ENCODE peak calls at places on chromosomes 5 and 9, in four cellular contexts. One of them, this sample, is unnamed.

GRCh38 chr5:6436715-6437340 is 11.8 kb upstream of the UBE2QL1 start:
- DNase-seq in heart right ventricle: no peak
- DNase-seq in heart left ventricle: no peak
- DNase-seq in endodermal cell: no peak
- DNase-seq in this sample: no peak

GRCh38 chr9:127264462-127265040 is at the start of gene GARNL3:
- DNase-seq in endodermal cell: peak; percentile 55
- DNase-seq in heart right ventricle: no peak
- DNase-seq in heart left ventricle: no peak
- DNase-seq in this sample: no peak

GRCh38 chr5:37837101-37838032 is 2.5 kb downstream of the GDNF start:
- DNase-seq in heart right ventricle: peak; percentile 79
- DNase-seq in endodermal cell: peak; percentile 90
- DNase-seq in heart left ventricle: peak; percentile 77
- DNase-seq in this sample: peak; percentile 10

GRCh38 chr5:136200130-136200529 is 7.2 kb upstream of the SMIM32 start:
- DNase-seq in heart left ventricle: peak; percentile 2
- DNase-seq in heart right ventricle: no peak
- DNase-seq in endodermal cell: peak; percentile 26
- DNase-seq in this sample: peak; percentile 19

GRCh38 chr5:166165600-166165999 is 2125.8 kb upstream of the WWC1 start:
- DNase-seq in heart right ventricle: no peak
- DNase-seq in endodermal cell: peak; percentile 71
- DNase-seq in heart left ventricle: no peak
- DNase-seq in this sample: no peak

GRCh38 chr9:14992025-14992424 is 81.8 kb upstream of the FREM1 start:
- DNase-seq in endodermal cell: no peak
- DNase-seq in heart left ventricle: no peak
- DNase-seq in heart right ventricle: no peak
- DNase-seq in this sample: no peak

GRCh38 chr5:80282054-80282453 is 26.2 kb upstream of the SERINC5 start:
- DNase-seq in heart right ventricle: no peak
- DNase-seq in endodermal cell: no peak
- DNase-seq in heart left ventricle: no peak
- DNase-seq in this sample: no peak

GRCh38 chr5:10661401-10661800 is 97.5 kb downstream of the ANKRD33B start:
- DNase-seq in endodermal cell: no peak
- DNase-seq in heart right ventricle: no peak
- DNase-seq in heart left ventricle: no peak
- DNase-seq in this sample: no peak

GRCh38 chr9:124884376-124884775 is 22.4 kb downstream of the ARPC5L start:
- DNase-seq in heart left ventricle: no peak
- DNase-seq in heart right ventricle: no peak
- DNase-seq in endodermal cell: no peak
- DNase-seq in this sample: no peak

GRCh38 chr9:126719677-126720435 is 85.0 kb upstream of the ZBTB43 start:
- DNase-seq in heart left ventricle: peak; percentile 75
- DNase-seq in heart right ventricle: peak; percentile 72
- DNase-seq in endodermal cell: peak; percentile 96
- DNase-seq in this sample: peak; percentile 74

GRCh38 chr5:38645508-38645907 is 89.1 kb upstream of the LIFR start:
- DNase-seq in heart left ventricle: no peak
- DNase-seq in endodermal cell: no peak
- DNase-seq in heart right ventricle: peak; percentile 28
- DNase-seq in this sample: no peak

GRCh38 chr9:10605388-10605787 is 7.4 kb downstream of the PTPRD start:
- DNase-seq in endodermal cell: no peak
- DNase-seq in heart right ventricle: no peak
- DNase-seq in heart left ventricle: no peak
- DNase-seq in this sample: no peak

GRCh38 chr5:136726506-136726905 is 361.2 kb upstream of the TRPC7 start:
- DNase-seq in endodermal cell: no peak
- DNase-seq in heart left ventricle: no peak
- DNase-seq in heart right ventricle: no peak
- DNase-seq in this sample: no peak

GRCh38 chr9:4146293-4146692 is 153.6 kb downstream of the GLIS3 start:
- DNase-seq in heart right ventricle: no peak
- DNase-seq in heart left ventricle: no peak
- DNase-seq in endodermal cell: no peak
- DNase-seq in this sample: no peak

GRCh38 chr5:59485629-59486439 is 407.7 kb downstream of the PDE4D start:
- DNase-seq in heart right ventricle: no peak
- DNase-seq in heart left ventricle: no peak
- DNase-seq in endodermal cell: no peak
- DNase-seq in this sample: no peak

GRCh38 chr5:62011072-62011664 is 294.8 kb upstream of the KIF2A start:
- DNase-seq in heart left ventricle: no peak
- DNase-seq in heart right ventricle: no peak
- DNase-seq in endodermal cell: no peak
- DNase-seq in this sample: no peak

GRCh38 chr9:128127568-128127989 is at the start of gene PTGES2:
- DNase-seq in endodermal cell: peak; percentile 88
- DNase-seq in heart left ventricle: peak; percentile 89
- DNase-seq in heart right ventricle: peak; percentile 87
- DNase-seq in this sample: peak; percentile 77

GRCh38 chr5:97694091-97694490 is 511.0 kb upstream of the RIOK2 start:
- DNase-seq in endodermal cell: no peak
- DNase-seq in heart right ventricle: no peak
- DNase-seq in heart left ventricle: no peak
- DNase-seq in this sample: no peak

GRCh38 chr5:42605490-42605889 is 151.1 kb upstream of the CCDC152 start:
- DNase-seq in endodermal cell: no peak
- DNase-seq in heart right ventricle: no peak
- DNase-seq in heart left ventricle: no peak
- DNase-seq in this sample: no peak

GRCh38 chr5:36734422-36734821 is 128.0 kb downstream of the SLC1A3 start:
- DNase-seq in endodermal cell: no peak
- DNase-seq in heart left ventricle: no peak
- DNase-seq in heart right ventricle: no peak
- DNase-seq in this sample: no peak

GRCh38 chr5:157252741-157253465 is 13.0 kb upstream of the CYFIP2 start:
- DNase-seq in heart right ventricle: no peak
- DNase-seq in endodermal cell: no peak
- DNase-seq in heart left ventricle: no peak
- DNase-seq in this sample: peak; percentile 62

GRCh38 chr5:150069619-150070276 is 16.6 kb downstream of the CSF1R start:
- DNase-seq in heart right ventricle: no peak
- DNase-seq in heart left ventricle: no peak
- DNase-seq in endodermal cell: peak; percentile 71
- DNase-seq in this sample: no peak

GRCh38 chr5:93425102-93425501 is 155.9 kb downstream of the NR2F1-AS1 start:
- DNase-seq in heart left ventricle: no peak
- DNase-seq in heart right ventricle: no peak
- DNase-seq in endodermal cell: no peak
- DNase-seq in this sample: no peak

GRCh38 chr9:136695435-136695895 is 8.2 kb upstream of the AGPAT2 start:
- DNase-seq in heart right ventricle: peak; percentile 33
- DNase-seq in heart left ventricle: peak; percentile 35
- DNase-seq in endodermal cell: no peak
- DNase-seq in this sample: no peak

GRCh38 chr5:89343666-89344065 is 460.7 kb upstream of the MEF2C start:
- DNase-seq in endodermal cell: no peak
- DNase-seq in heart right ventricle: no peak
- DNase-seq in heart left ventricle: no peak
- DNase-seq in this sample: no peak

GRCh38 chr5:105903069-105903468 is 1767.7 kb downstream of the EFNA5 start:
- DNase-seq in heart right ventricle: no peak
- DNase-seq in heart left ventricle: no peak
- DNase-seq in endodermal cell: no peak
- DNase-seq in this sample: no peak

GRCh38 chr9:27407966-27408365 is 111.0 kb upstream of the EQTN start:
- DNase-seq in heart left ventricle: no peak
- DNase-seq in endodermal cell: no peak
- DNase-seq in heart right ventricle: no peak
- DNase-seq in this sample: no peak

DNA sequence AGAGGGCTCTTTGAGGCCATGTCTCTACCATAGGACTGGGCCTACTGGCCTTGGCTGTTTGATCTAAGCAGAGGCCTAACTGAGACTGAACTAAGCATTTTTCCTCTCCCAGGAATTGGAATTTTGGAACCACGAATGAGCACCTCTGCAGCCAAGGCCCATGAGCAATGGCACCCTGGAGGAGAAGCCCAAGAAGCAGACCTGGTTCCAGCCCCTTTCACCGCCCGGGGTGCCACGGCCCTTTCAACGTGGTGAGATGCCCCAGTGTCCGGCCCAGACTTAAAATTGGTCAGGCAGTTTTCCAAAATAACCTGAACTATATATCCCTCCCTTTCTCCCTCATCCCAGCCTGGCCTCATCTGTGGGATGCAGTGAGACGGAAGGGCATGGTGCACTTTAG is 43.5 kb downstream of the B4GALT1 start:
- DNase-seq in heart right ventricle: no peak
- DNase-seq in heart left ventricle: no peak
- DNase-seq in endodermal cell: no peak
- DNase-seq in this sample: no peak
- H3K4me1 ChIP-seq in heart right ventricle: peaks cover 16% of the 10 kb centered on the region
- H3K4me1 ChIP-seq in heart left ventricle: peaks cover 33% of the 10 kb centered on the region
- H3K4me1 ChIP-seq in endodermal cell: peaks cover 21% of the 10 kb centered on the region
- H3K4me1 ChIP-seq in this sample: no peaks in the 10 kb centered on the region

GRCh38 chr5:172610643-172611042 is 30.4 kb upstream of the NEURL1B start:
- DNase-seq in heart right ventricle: no peak
- DNase-seq in endodermal cell: no peak
- DNase-seq in heart left ventricle: no peak
- DNase-seq in this sample: no peak
- H3K27me3 ChIP-seq in heart right ventricle: no peaks in the 10 kb centered on the region
- H3K27me3 ChIP-seq in endodermal cell: no peaks in the 10 kb centered on the region
- H3K27me3 ChIP-seq in heart left ventricle: no peaks in the 10 kb centered on the region
- H3K27me3 ChIP-seq in this sample: no peaks in the 10 kb centered on the region

GRCh38 chr5:95858661-95859326 is 36.3 kb upstream of the GLRX start:
- DNase-seq in heart right ventricle: peak; percentile 92
- DNase-seq in endodermal cell: peak; percentile 97
- DNase-seq in heart left ventricle: peak; percentile 88
- DNase-seq in this sample: peak; percentile 94
- H3K4me3 ChIP-seq in heart right ventricle: peak overlapping the region; percentile 43
- H3K4me3 ChIP-seq in endodermal cell: peak overlapping the region; percentile 20
- H3K4me3 ChIP-seq in heart left ventricle: peak overlapping the region; percentile 30
- H3K4me3 ChIP-seq in this sample: no peak overlapping the region

GRCh38 chr9:123109540-123110279 is 76.2 kb downstream of the GPR21 start:
- DNase-seq in heart right ventricle: no peak
- DNase-seq in heart left ventricle: no peak
- DNase-seq in endodermal cell: no peak
- DNase-seq in this sample: no peak
- H3K4me1 ChIP-seq in heart right ventricle: peaks cover 15% of the 10 kb centered on the region
- H3K4me1 ChIP-seq in heart left ventricle: peaks cover 10% of the 10 kb centered on the region
- H3K4me1 ChIP-seq in endodermal cell: no peaks in the 10 kb centered on the region
- H3K4me1 ChIP-seq in this sample: peaks cover 14% of the 10 kb centered on the region

This sample was measured in CD8-positive, alpha-beta T cell.